ENCODE peak calls at places on chromosomes 1 and 21, in four cellular contexts. S is hippocampal formation, J is T-helper 9 cell, M is dorsolateral prefrontal cortex. X is an unnamed sample.

GRCh38 chr1:172286629-172287076 is 133.8 kb upstream of the C1orf105 start:
- DNase-seq in S (no peak), J (no peak), M (no peak), X (no peak)

GRCh38 chr21:38494688-38495087 is 3.6 kb downstream of the ERG start:
- DNase-seq in M (no peak), S (no peak), J (no peak), X (no peak)

GRCh38 chr1:237492359-237492758 is 398.4 kb downstream of the ZP4 start:
- DNase-seq in S (no peak), M (no peak), J (no peak), X (no peak)

GRCh38 chr1:230255991-230256390 is 170.1 kb downstream of the PGBD5 start:
- DNase-seq in M (no peak), J (no peak), S (no peak), X (no peak)

GRCh38 chr1:961132-961652 is 808 bp downstream of the KLHL17 start:
- DNase-seq in M (no peak), J (no peak), S (no peak), X (no peak)

GRCh38 chr21:43341349-43342163 is 85.4 kb downstream of the SIK1 start:
- DNase-seq in M (no peak), J (no peak), S (no peak), X (no peak)

GRCh38 chr1:56578664-56578962 is 750 bp downstream of the PLPP3 start:
- DNase-seq in M (no peak), J (no peak), S (no peak), X (peak)

GRCh38 chr1:103457856-103458255 is 67.6 kb upstream of the RNPC3 start:
- DNase-seq in S (no peak), M (no peak), J (no peak), X (peak)

GRCh38 chr1:46530791-46531409 is 20.5 kb downstream of the KNCN start:
- DNase-seq in J (no peak), M (no peak), S (no peak), X (no peak)

GRCh38 chr1:61287734-61288133 is 205.4 kb downstream of the NFIA start:
- DNase-seq in J (no peak), M (no peak), S (no peak), X (no peak)

GRCh38 chr1:12095822-12096263 is 32.7 kb downstream of the TNFRSF8 start:
- DNase-seq in J (no peak), S (no peak), M (no peak), X (no peak)

GRCh38 chr1:215833936-215834729 is 267.0 kb downstream of the KCTD3 start:
- DNase-seq in J (no peak), S (no peak), M (no peak), X (no peak)

GRCh38 chr1:228393268-228393699 is 13.4 kb downstream of the TRIM11 start:
- DNase-seq in J (no peak), S (no peak), M (no peak), X (no peak)

GRCh38 chr21:42238185-42238934 is 19.4 kb downstream of the ABCG1 start:
- DNase-seq in J (peak), S (no peak), M (no peak), X (no peak)

GRCh38 chr1:1899266-1899966 is 8.5 kb upstream of the GNB1 start:
- DNase-seq in S (no peak), M (no peak), J (no peak), X (no peak)

GRCh38 chr1:155086182-155086741 is 7.6 kb downstream of the EFNA3 start:
- DNase-seq in S (peak), J (peak), M (peak), X (peak)

GRCh38 chr21:38908537-38908936 is 102.8 kb downstream of the ETS2 start:
- DNase-seq in J (no peak), S (no peak), M (no peak), X (no peak)

GRCh38 chr1:55854911-55855310 is 639.7 kb upstream of the USP24 start:
- DNase-seq in S (no peak), J (no peak), M (no peak), X (no peak)

GRCh38 chr1:3105167-3105863 is 36.3 kb downstream of the PRDM16 start:
- DNase-seq in M (no peak), J (no peak), S (peak), X (peak)